ENCODE peak calls at places on chromosomes 2 and 18, in eight cellular contexts. H, V, Y, I, F, Z, A and L are unnamed samples.

GRCh38 chr2:216606551-216607527 is 26.4 kb upstream of the IGFBP2 start:
- DNase-seq in H (no peak), F (no peak), V (no peak), Z (no peak), I (peak; percentile 54), A (no peak), Y (no peak), L (no peak)

GRCh38 chr2:240240017-240240416 is 99.6 kb upstream of the OTOS start:
- DNase-seq in Z (no peak), V (no peak), H (no peak), A (no peak), Y (no peak), I (no peak), F (no peak), L (no peak)

GRCh38 chr2:64263315-64263714 is 119.1 kb upstream of the PELI1 start:
- DNase-seq in V (peak; percentile 51), H (peak; percentile 92), Y (no peak), A (peak; percentile 90), Z (no peak), I (no peak), F (no peak), L (peak; percentile 95)

GRCh38 chr2:11072550-11072949 is 82.7 kb upstream of the SLC66A3 start:
- DNase-seq in F (no peak), A (no peak), H (no peak), Z (no peak), I (no peak), Y (no peak), V (no peak), L (no peak)

GRCh38 chr2:43222472-43223146 is 3.8 kb downstream of the ZFP36L2 start:
- DNase-seq in F (no peak), A (peak; percentile 36), I (no peak), Y (no peak), H (peak; percentile 45), Z (no peak), V (no peak), L (peak; percentile 48)

GRCh38 chr2:21052044-21052443 is 8.2 kb upstream of the APOB start:
- DNase-seq in I (no peak), A (no peak), H (no peak), Z (no peak), Y (no peak), F (no peak), V (no peak), L (no peak)

GRCh38 chr2:180033993-180034894 is 27.1 kb upstream of the CWC22 start:
- DNase-seq in I (no peak), Y (no peak), V (no peak), F (no peak), A (peak; percentile 93), H (peak; percentile 78), Z (no peak), L (peak; percentile 98)

GRCh38 chr2:241728627-241729026 is 5.8 kb upstream of the D2HGDH start:
- DNase-seq in H (no peak), I (no peak), Y (no peak), V (no peak), A (no peak), F (no peak), Z (no peak), L (no peak)

GRCh38 chr2:78992807-78993517 is 32.5 kb upstream of the REG3G start:
- DNase-seq in H (no peak), F (no peak), I (no peak), A (no peak), Z (no peak), Y (peak; percentile 64), V (no peak), L (no peak)

GRCh38 chr2:96369186-96369585 is 33.6 kb downstream of the NCAPH start:
- DNase-seq in F (no peak), H (no peak), Y (no peak), I (no peak), A (no peak), V (no peak), Z (no peak), L (no peak)

GRCh38 chr2:138512672-138513071 is 11.1 kb downstream of the SPOPL start:
- DNase-seq in A (peak; percentile 14), H (no peak), F (no peak), I (no peak), Y (no peak), Z (no peak), V (no peak), L (peak; percentile 38)

GRCh38 chr18:8980496-8981402 is 121.8 kb upstream of the NDUFV2 start:
- DNase-seq in I (no peak), A (peak; percentile 54), Z (no peak), F (no peak), Y (no peak), H (no peak), V (no peak), L (peak; percentile 58)

GRCh38 chr2:100291152-100291970 is 30.9 kb downstream of the LONRF2 start:
- DNase-seq in F (peak; percentile 25), Z (peak; percentile 88), V (peak; percentile 87), I (no peak), A (peak; percentile 97), H (peak; percentile 99), Y (peak; percentile 84), L (peak; percentile 96)

GRCh38 chr18:57231846-57232245 is 85.0 kb downstream of the BOD1L2 start:
- DNase-seq in A (no peak), Z (no peak), H (no peak), F (no peak), I (no peak), Y (no peak), V (no peak), L (no peak)
- H3K4me3 ChIP-seq in A (no peak overlapping the region), Z (no peak overlapping the region), H (no peak overlapping the region), F (no peak overlapping the region), I (no peak overlapping the region), Y (no peak overlapping the region), V (no peak overlapping the region), L (no peak overlapping the region)

GRCh38 chr18:45916302-45916701 is 50.8 kb downstream of the EPG5 start:
- DNase-seq in Z (no peak), V (no peak), H (no peak), A (no peak), F (no peak), I (no peak), Y (no peak), L (no peak)
- TF ChIP-seq CTCF in Z (no peak), V (no peak), H (no peak), A (peak; percentile 6), F (no peak), I (no peak), Y (no peak), L (peak; percentile 10)

DNA sequence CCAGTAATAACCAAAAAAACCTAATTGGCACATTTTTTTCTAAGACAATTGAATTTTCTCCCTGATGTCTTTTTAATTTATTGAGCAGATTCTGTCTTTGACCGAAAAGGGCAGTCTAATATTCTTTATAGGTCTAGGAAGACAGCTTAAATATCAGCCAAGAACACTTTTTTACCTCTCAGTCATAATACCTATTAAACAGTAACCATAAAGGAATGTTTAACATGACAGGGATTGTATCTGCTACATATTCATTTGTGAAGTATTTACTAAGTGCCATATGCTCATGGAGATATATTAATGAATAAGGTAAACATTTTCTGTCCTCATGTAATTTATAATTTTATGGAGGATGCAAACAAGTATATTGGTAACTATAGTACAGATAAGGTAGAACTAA is 3.1 kb upstream of the HTR2B start:
- DNase-seq in Y (no peak), V (no peak), A (no peak), Z (no peak), H (no peak), F (no peak), I (no peak), L (no peak)
- H3K4me3 ChIP-seq in Y (no peak overlapping the region), V (no peak overlapping the region), A (no peak overlapping the region), Z (no peak overlapping the region), H (no peak overlapping the region), F (no peak overlapping the region), I (no peak overlapping the region), L (no peak overlapping the region)

DNA sequence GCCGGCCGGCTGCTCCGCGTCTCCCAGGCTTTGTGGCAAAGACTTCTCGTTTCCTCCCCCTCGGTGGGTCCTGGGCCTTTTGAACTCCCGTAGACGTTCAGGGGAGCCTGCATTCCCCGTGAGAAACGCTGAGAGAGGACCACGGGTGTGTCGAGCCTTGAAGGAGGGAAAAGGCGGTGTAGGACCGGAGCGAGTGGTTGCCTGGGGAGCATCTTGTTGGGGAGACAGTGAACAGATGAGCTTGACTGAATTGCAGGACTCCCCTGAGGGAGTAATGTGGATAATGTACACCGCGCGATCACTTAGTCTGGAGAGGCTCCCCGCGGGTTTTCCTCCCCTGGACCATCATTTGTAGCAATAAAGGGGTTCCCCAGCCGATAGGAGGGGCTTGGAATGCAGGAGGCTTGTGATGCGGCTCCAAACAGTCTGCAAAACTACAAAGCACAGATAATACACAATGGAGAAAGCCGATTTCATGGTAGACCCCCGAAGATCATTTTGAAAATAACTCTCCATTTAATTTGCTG is 769 bp downstream of the ALMS1 start:
- DNase-seq in H (no peak), V (no peak), Z (no peak), A (no peak), F (no peak), I (no peak), Y (no peak), L (no peak)
- TF ChIP-seq CTCF in H (no peak), V (no peak), Z (no peak), A (no peak), F (no peak), I (no peak), Y (no peak), L (no peak)

DNA sequence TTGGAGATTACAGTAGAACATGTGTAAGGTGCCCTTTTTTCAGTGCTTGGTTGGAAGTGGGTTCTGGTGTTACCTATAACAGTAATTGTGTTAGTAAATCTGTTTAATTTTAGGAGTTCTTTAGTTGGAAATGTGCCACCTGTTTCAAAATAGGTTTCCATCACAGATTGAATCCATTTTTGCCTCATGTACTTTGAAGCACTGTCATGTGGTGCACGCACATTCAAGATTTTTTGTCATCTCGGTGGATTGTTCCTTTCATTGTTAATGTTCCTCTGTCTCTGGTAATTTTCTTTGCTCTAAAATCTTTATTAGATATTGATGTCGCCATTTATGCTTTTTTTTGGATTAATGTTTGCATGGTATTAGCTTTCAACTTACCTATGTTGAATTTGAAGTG is 1.3 kb downstream of the ATP9B start:
- DNase-seq in F (no peak), Y (no peak), Z (no peak), H (no peak), I (no peak), V (no peak), A (no peak), L (no peak)
- H3K4me3 ChIP-seq in F (no peak overlapping the region), Y (no peak overlapping the region), Z (peak overlapping the region; percentile 98), H (peak overlapping the region; percentile 61), I (peak overlapping the region; percentile 80), V (peak overlapping the region; percentile 58), A (peak overlapping the region; percentile 81), L (peak overlapping the region; percentile 77)

GRCh38 chr2:215432759-215433594 is 2.9 kb downstream of the FN1 start:
- DNase-seq in H (peak; percentile 64), Y (no peak), F (no peak), I (no peak), A (peak; percentile 47), V (no peak), Z (no peak), L (peak; percentile 75)

GRCh38 chr2:215430528-215431187 is 5.2 kb downstream of the FN1 start:
- DNase-seq in I (no peak), Y (no peak), V (no peak), A (peak; percentile 70), H (peak; percentile 78), Z (no peak), F (no peak), L (peak; percentile 84)

GRCh38 chr2:215429424-215429823 is 6.4 kb downstream of the FN1 start:
- DNase-seq in Y (no peak), I (no peak), V (no peak), Z (no peak), A (no peak), H (no peak), F (no peak), L (peak; percentile 54)

GRCh38 chr2:215431778-215432758 is 3.8 kb downstream of the FN1 start:
- DNase-seq in H (peak; percentile 70), F (no peak), V (no peak), Y (no peak), I (no peak), A (peak; percentile 66), Z (no peak), L (peak; percentile 83)

GRCh38 chr2:215431290-215431689 is 4.6 kb downstream of the FN1 start:
- DNase-seq in Y (no peak), I (no peak), V (no peak), Z (no peak), A (no peak), H (peak; percentile 42), F (no peak), L (peak; percentile 54)
- TF ChIP-seq CTCF in Y (no peak), I (no peak), V (no peak), Z (no peak), A (no peak), H (no peak), F (no peak), L (no peak)